ENCODE peak calls at places on chromosome 9, in eight cellular contexts. M is SK-N-DZ; E is foreskin fibroblast; A is activated naive CD8-positive, alpha-beta T cell treated with anti-CD3 and anti-CD28 coated beads, Interleukin-2, amount 10 ng/mL, durations not matched to agents 7 days and 5 days; V is dorsolateral prefrontal cortex; X is GDM1; F is NCI-H774; C is left cardiac atrium. B is an unnamed sample.

GRCh38 chr9:470041-470781 is 255.5 kb downstream of the DOCK8 start:
- DNase-seq in V (peak; percentile 83), F (peak; percentile 80), C (peak; percentile 91), M (peak; percentile 70), A (peak; percentile 88), X (peak; percentile 75), E (peak; percentile 74), B (peak; percentile 65)

GRCh38 chr9:128061305-128061704 is 5.8 kb downstream of the NAIF1 start:
- DNase-seq in X (peak; percentile 50), C (no peak), V (no peak), M (no peak), F (no peak), E (no peak), A (peak; percentile 43), B (no peak)

GRCh38 chr9:35295369-35296036 is 133.7 kb downstream of the UNC13B start:
- DNase-seq in E (no peak), X (no peak), A (no peak), M (no peak), V (no peak), F (no peak), C (no peak), B (no peak)

GRCh38 chr9:99782962-99783718 is 38.5 kb upstream of the NR4A3 start:
- DNase-seq in A (no peak), F (no peak), E (no peak), M (no peak), X (no peak), C (no peak), V (no peak), B (peak; percentile 83)

GRCh38 chr9:69748304-69748703 is 11.5 kb downstream of the PTAR1 start:
- DNase-seq in M (no peak), A (no peak), E (no peak), X (no peak), C (no peak), F (no peak), V (no peak), B (no peak)

GRCh38 chr9:1460143-1460769 is 410.1 kb downstream of the DMRT2 start:
- DNase-seq in V (no peak), A (no peak), M (no peak), C (no peak), X (no peak), F (peak; percentile 6), E (no peak), B (no peak)

GRCh38 chr9:113508111-113508749 is 44.7 kb downstream of the RGS3 start:
- DNase-seq in A (no peak), E (no peak), M (no peak), C (no peak), X (no peak), F (no peak), V (no peak), B (no peak)

GRCh38 chr9:120412425-120412951 is 167.5 kb downstream of the CDK5RAP2 start:
- DNase-seq in F (no peak), M (no peak), C (peak; percentile 39), X (no peak), A (no peak), V (no peak), E (peak; percentile 48), B (no peak)

GRCh38 chr9:87707805-87708500 is 18.0 kb upstream of the CTSL start:
- DNase-seq in C (no peak), A (no peak), F (no peak), X (no peak), V (no peak), E (peak; percentile 64), M (no peak), B (no peak)

GRCh38 chr9:37056521-37056920 is 22.5 kb upstream of the PAX5 start:
- DNase-seq in F (no peak), M (no peak), V (no peak), C (no peak), E (no peak), A (no peak), X (no peak), B (no peak)

GRCh38 chr9:134593286-134593685 is 48.3 kb upstream of the COL5A1 start:
- DNase-seq in E (no peak), F (no peak), A (no peak), C (no peak), V (no peak), X (no peak), M (no peak), B (no peak)

GRCh38 chr9:113492343-113493079 is 29.0 kb downstream of the RGS3 start:
- DNase-seq in A (no peak), M (no peak), X (no peak), E (peak; percentile 25), F (no peak), C (peak; percentile 69), V (no peak), B (no peak)

GRCh38 chr9:124660341-124660801 is 110.7 kb downstream of the NR6A1 start:
- DNase-seq in V (no peak), M (peak; percentile 31), F (peak; percentile 55), E (peak; percentile 48), X (peak; percentile 52), C (no peak), A (no peak), B (peak; percentile 56)

GRCh38 chr9:91419222-91420191 is 4.1 kb downstream of the NFIL3 start:
- DNase-seq in F (no peak), M (no peak), V (no peak), X (no peak), A (no peak), C (peak; percentile 71), E (peak; percentile 97), B (peak; percentile 88)

GRCh38 chr9:95740217-95741004 is 135.1 kb upstream of the ERCC6L2 start:
- DNase-seq in V (no peak), M (no peak), E (no peak), C (no peak), A (no peak), X (no peak), F (no peak), B (no peak)

GRCh38 chr9:70563437-70564204 is 149.2 kb upstream of the KLF9 start:
- DNase-seq in A (peak; percentile 39), E (peak; percentile 77), M (no peak), V (no peak), X (peak; percentile 64), C (no peak), F (no peak), B (peak; percentile 34)

GRCh38 chr9:118418887-118419620 is 714.9 kb downstream of the TLR4 start:
- DNase-seq in V (no peak), A (no peak), X (no peak), M (no peak), E (no peak), F (peak; percentile 4), C (no peak), B (no peak)

GRCh38 chr9:88303785-88304495 is 84.3 kb upstream of the SPIN1 start:
- DNase-seq in C (no peak), X (no peak), A (peak; percentile 51), E (peak; percentile 17), V (no peak), M (no peak), F (no peak), B (no peak)

GRCh38 chr9:29241320-29241719 is 1668.0 kb upstream of the C9orf72 start:
- DNase-seq in V (no peak), E (no peak), F (no peak), A (no peak), C (no peak), M (no peak), X (no peak), B (no peak)

GRCh38 chr9:136773386-136774044 is 9.2 kb upstream of the LCN15 start:
- DNase-seq in F (no peak), A (peak; percentile 37), C (no peak), X (peak; percentile 56), E (no peak), M (peak; percentile 77), V (peak; percentile 42), B (no peak)